ENCODE peak calls at places on chromosomes 16 and 17, in nine cellular contexts. K, B, Y, X, D, V, I, R and O are unnamed samples.

GRCh38 chr16:89170346-89171215 is 967 bp upstream of the CDH15 start:
- DNase-seq in K (no peak), B (no peak), Y (peak; percentile 81), X (no peak), D (no peak), V (no peak), I (no peak), R (no peak), O (no peak)

GRCh38 chr17:55930291-55930809 is 179.5 kb downstream of the PCTP start:
- DNase-seq in K (no peak), B (no peak), Y (no peak), X (no peak), D (no peak), V (no peak), I (no peak), R (no peak), O (no peak)

GRCh38 chr17:80833952-80834895 is 157.4 kb upstream of the CHMP6 start:
- DNase-seq in K (peak; percentile 81), B (peak; percentile 72), Y (peak; percentile 86), X (peak; percentile 76), D (no peak), V (no peak), I (peak; percentile 76), R (peak; percentile 77), O (no peak)

GRCh38 chr17:12021604-12022003 is 927 bp downstream of the MAP2K4 start:
- DNase-seq in K (no peak), B (no peak), Y (no peak), X (no peak), D (no peak), V (no peak), I (no peak), R (no peak), O (no peak)

GRCh38 chr16:87123356-87124001 is 193.7 kb downstream of the C16orf95 start:
- DNase-seq in K (no peak), B (no peak), Y (peak; percentile 40), X (no peak), D (no peak), V (no peak), I (no peak), R (no peak), O (no peak)

GRCh38 chr17:59840329-59840907 is 52.3 kb downstream of the TUBD1 start:
- DNase-seq in K (peak; percentile 71), B (no peak), Y (no peak), X (no peak), D (no peak), V (no peak), I (no peak), R (peak; percentile 56), O (no peak)

GRCh38 chr17:42669705-42670198 is 7.0 kb downstream of the PLEKHH3 start:
- DNase-seq in K (no peak), B (no peak), Y (no peak), X (no peak), D (no peak), V (no peak), I (no peak), R (no peak), O (no peak)

GRCh38 chr16:66130296-66130910 is 236.1 kb upstream of the CDH5 start:
- DNase-seq in K (peak; percentile 93), B (no peak), Y (no peak), X (no peak), D (no peak), V (no peak), I (no peak), R (peak; percentile 82), O (no peak)

GRCh38 chr17:7651097-7651958 is 602 bp downstream of the ATP1B2 start:
- DNase-seq in K (no peak), B (no peak), Y (peak; percentile 79), X (no peak), D (no peak), V (no peak), I (peak; percentile 45), R (no peak), O (no peak)

GRCh38 chr17:35428229-35428628 is 4.1 kb downstream of the SLFN12 start:
- DNase-seq in K (no peak), B (no peak), Y (no peak), X (no peak), D (no peak), V (no peak), I (no peak), R (no peak), O (peak; percentile 93)

GRCh38 chr16:89322381-89323119 is 105.0 kb downstream of the ZNF778 start:
- DNase-seq in K (peak; percentile 91), B (peak; percentile 71), Y (peak; percentile 67), X (no peak), D (no peak), V (no peak), I (peak; percentile 79), R (peak; percentile 92), O (no peak)

GRCh38 chr17:9472094-9472493 is 103.5 kb downstream of the STX8 start:
- DNase-seq in K (no peak), B (no peak), Y (no peak), X (no peak), D (no peak), V (no peak), I (no peak), R (peak; percentile 5), O (no peak)

GRCh38 chr17:1830288-1830687 is 483 bp downstream of the RPA1 start:
- DNase-seq in K (peak; percentile 4), B (no peak), Y (no peak), X (no peak), D (no peak), V (no peak), I (no peak), R (peak; percentile 4), O (peak; percentile 69)

GRCh38 chr16:8998114-8998513 is 34.4 kb upstream of the USP7 start:
- DNase-seq in K (peak; percentile 49), B (no peak), Y (no peak), X (no peak), D (no peak), V (no peak), I (no peak), R (peak; percentile 67), O (no peak)

GRCh38 chr16:72932050-72932449 is 115.9 kb downstream of the ZFHX3 start:
- DNase-seq in K (peak; percentile 27), B (no peak), Y (no peak), X (no peak), D (no peak), V (no peak), I (no peak), R (no peak), O (no peak)

GRCh38 chr17:83200231-83200699 is 120.9 kb downstream of the METRNL start:
- DNase-seq in K (no peak), B (no peak), Y (peak; percentile 73), X (peak; percentile 76), D (no peak), V (peak; percentile 52), I (no peak), R (no peak), O (no peak)

GRCh38 chr17:64773836-64774761 is 112.0 kb upstream of the SMURF2 start:
- DNase-seq in K (peak; percentile 66), B (no peak), Y (peak; percentile 93), X (no peak), D (no peak), V (no peak), I (no peak), R (peak; percentile 57), O (no peak)

GRCh38 chr16:68283840-68284595 is 19.7 kb downstream of the SLC7A6 start:
- DNase-seq in K (no peak), B (no peak), Y (no peak), X (peak; percentile 33), D (no peak), V (no peak), I (no peak), R (peak; percentile 18), O (no peak)

DNA sequence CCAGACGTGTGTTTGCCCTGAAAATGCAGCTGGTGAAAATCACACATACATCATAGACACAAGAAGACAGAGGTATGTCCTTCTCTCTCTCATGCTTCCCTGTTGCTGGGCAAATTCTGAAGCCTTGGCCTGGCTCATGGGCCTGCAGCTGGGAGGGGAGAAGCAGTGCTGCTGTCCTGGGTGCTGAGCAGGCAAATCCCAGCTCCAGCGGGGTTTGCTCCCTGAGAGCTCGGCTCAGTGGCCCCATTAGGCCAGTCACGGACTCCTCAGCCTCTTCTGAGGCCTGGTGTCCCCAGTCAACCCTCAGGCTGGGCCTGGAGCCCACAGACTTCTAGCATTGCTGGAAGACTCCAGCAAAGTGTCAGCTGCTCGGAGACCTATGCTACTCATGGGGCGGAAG is 11.7 kb downstream of the RHBDL3 start:
- DNase-seq in K (peak; percentile 62), B (peak; percentile 13), Y (no peak), X (no peak), D (no peak), V (no peak), I (no peak), R (peak; percentile 48), O (no peak)
- H3K4me3 ChIP-seq in K (no peak overlapping the region), B (no peak overlapping the region), Y (no peak overlapping the region), X (no peak overlapping the region), D (no peak overlapping the region), V (no peak overlapping the region), I (no peak overlapping the region), R (no peak overlapping the region), O (no peak overlapping the region)

GRCh38 chr17:47095268-47095667 is 93.8 kb downstream of the CDC27 start:
- DNase-seq in K (peak; percentile 32), B (no peak), Y (no peak), X (no peak), D (no peak), V (no peak), I (no peak), R (no peak), O (no peak)
- H3K4me3 ChIP-seq in K (no peak overlapping the region), B (no peak overlapping the region), Y (no peak overlapping the region), X (no peak overlapping the region), D (no peak overlapping the region), V (no peak overlapping the region), I (no peak overlapping the region), R (no peak overlapping the region), O (no peak overlapping the region)

GRCh38 chr16:23837553-23838308 is 1.9 kb downstream of the PRKCB start:
- DNase-seq in K (no peak), B (no peak), Y (no peak), X (no peak), D (no peak), V (no peak), I (no peak), R (no peak), O (no peak)

GRCh38 chr16:23836078-23836403 is 258 bp downstream of the PRKCB start:
- DNase-seq in K (no peak), B (no peak), Y (no peak), X (no peak), D (no peak), V (no peak), I (no peak), R (no peak), O (no peak)

GRCh38 chr16:23836404-23837291 is 865 bp downstream of the PRKCB start:
- DNase-seq in K (no peak), B (no peak), Y (peak; percentile 89), X (peak; percentile 19), D (no peak), V (peak; percentile 29), I (no peak), R (no peak), O (peak; percentile 77)

GRCh38 chr16:23840310-23840709 is 4.5 kb downstream of the PRKCB start:
- DNase-seq in K (no peak), B (no peak), Y (no peak), X (no peak), D (no peak), V (no peak), I (no peak), R (no peak), O (no peak)

GRCh38 chr16:23838485-23839142 is 2.8 kb downstream of the PRKCB start:
- DNase-seq in K (no peak), B (no peak), Y (no peak), X (no peak), D (no peak), V (no peak), I (no peak), R (no peak), O (no peak)
- H3K4me3 ChIP-seq in K (no peak overlapping the region), B (no peak overlapping the region), Y (no peak overlapping the region), X (no peak overlapping the region), D (no peak overlapping the region), V (no peak overlapping the region), I (no peak overlapping the region), R (no peak overlapping the region), O (no peak overlapping the region)

GRCh38 chr16:49698416-49698815 is 157.5 kb downstream of the ZNF423 start:
- DNase-seq in K (peak; percentile 72), B (no peak), Y (peak; percentile 86), X (peak; percentile 46), D (no peak), V (no peak), I (peak; percentile 33), R (peak; percentile 19), O (no peak)
- H3K4me3 ChIP-seq in K (no peak overlapping the region), B (no peak overlapping the region), Y (no peak overlapping the region), X (peak overlapping the region; percentile 40), D (no peak overlapping the region), V (no peak overlapping the region), I (no peak overlapping the region), R (peak overlapping the region; percentile 36), O (no peak overlapping the region)